ENCODE peak calls at places on chromosome 18, in four cellular contexts. N, R, V and Y are unnamed samples.

GRCh38 chr18:75874401-75875093 is 447.0 kb upstream of the SMIM21 start:
- DNase-seq in R (no peak), N (no peak), V (no peak), Y (no peak)

GRCh38 chr18:21857871-21858270 is 117.3 kb downstream of the MIB1 start:
- DNase-seq in V (no peak), N (no peak), R (no peak), Y (no peak)

GRCh38 chr18:25946540-25946939 is 143.9 kb downstream of the SS18 start:
- DNase-seq in R (no peak), N (no peak), V (no peak), Y (no peak)

GRCh38 chr18:48563027-48563426 is 24.2 kb downstream of the CTIF start:
- DNase-seq in V (no peak), N (peak), R (no peak), Y (peak)

GRCh38 chr18:47772374-47773248 is 157.8 kb downstream of the SMAD2 start:
- DNase-seq in R (peak), N (no peak), V (no peak), Y (peak)

GRCh38 chr18:35933982-35934381 is 38.5 kb upstream of the RMP24 start:
- DNase-seq in N (no peak), V (no peak), R (peak), Y (no peak)

GRCh38 chr18:77147418-77147852 is 14.9 kb upstream of the MBP start:
- DNase-seq in N (no peak), R (no peak), V (no peak), Y (peak)

GRCh38 chr18:2538844-2539243 is 32.5 kb downstream of the METTL4 start:
- DNase-seq in N (no peak), V (no peak), R (no peak), Y (no peak)

GRCh38 chr18:76496200-76496890 is 1.3 kb upstream of the ZNF516 start:
- DNase-seq in R (peak), N (peak), V (peak), Y (peak)

GRCh38 chr18:77248873-77249582 is 620 bp upstream of the GALR1 start:
- DNase-seq in N (no peak), R (no peak), V (no peak), Y (no peak)

GRCh38 chr18:22930089-22930713 is 2.9 kb upstream of the RBBP8 start:
- DNase-seq in N (peak), V (peak), R (peak), Y (peak)

GRCh38 chr18:63452273-63452672 is 24.5 kb upstream of the SERPINB5 start:
- DNase-seq in R (no peak), N (no peak), V (no peak), Y (no peak)

GRCh38 chr18:77102246-77103040 is 30.1 kb downstream of the MBP start:
- DNase-seq in V (no peak), N (peak), R (no peak), Y (peak)

GRCh38 chr18:9796933-9797549 is 88.7 kb upstream of the TXNDC2 start:
- DNase-seq in R (no peak), V (peak), N (no peak), Y (peak)

GRCh38 chr18:71194438-71194837 is 905.6 kb downstream of the SOCS6 start:
- DNase-seq in R (no peak), N (no peak), V (no peak), Y (no peak)

GRCh38 chr18:67362906-67363305 is 153.6 kb downstream of the DSEL start:
- DNase-seq in R (no peak), N (no peak), V (no peak), Y (no peak)

GRCh38 chr18:49948975-49949374 is 135.6 kb upstream of the ACAA2 start:
- DNase-seq in N (no peak), V (no peak), R (no peak), Y (no peak)

GRCh38 chr18:515838-516237 is 15.3 kb upstream of the COLEC12 start:
- DNase-seq in V (no peak), R (no peak), N (no peak), Y (peak)

GRCh38 chr18:56748698-56749268 is 97.6 kb downstream of the WDR7 start:
- DNase-seq in R (no peak), V (no peak), N (peak), Y (peak)

GRCh38 chr18:49459404-49460171 is 857 bp downstream of the DYM start:
- DNase-seq in V (no peak), R (no peak), N (no peak), Y (peak)

GRCh38 chr18:37565985-37566478 is 434 bp upstream of the CELF4 start:
- DNase-seq in R (no peak), V (no peak), N (no peak), Y (peak)

GRCh38 chr18:62964432-62964831 is 249.1 kb downstream of the PHLPP1 start:
- DNase-seq in R (no peak), V (no peak), N (no peak), Y (no peak)

GRCh38 chr18:596288-596881 is 403 bp upstream of the CLUL1 start:
- DNase-seq in N (no peak), V (no peak), R (peak), Y (peak)

GRCh38 chr18:44967599-44967998 is 286.9 kb downstream of the SETBP1 start:
- DNase-seq in V (no peak), N (no peak), R (no peak), Y (no peak)

GRCh38 chr18:64219511-64219910 is 70.6 kb upstream of the LINC00305 start:
- DNase-seq in N (no peak), V (no peak), R (no peak), Y (no peak)

GRCh38 chr18:74654637-74655036 is 57.0 kb downstream of the ZNF407 start:
- DNase-seq in R (no peak), V (no peak), N (no peak), Y (peak)

GRCh38 chr18:47901624-47902362 is 28.7 kb downstream of the SMAD2 start:
- DNase-seq in R (no peak), N (no peak), V (no peak), Y (no peak)

GRCh38 chr18:21703241-21703820 is 1.2 kb downstream of the ABHD3 start:
- DNase-seq in N (no peak), R (no peak), V (no peak), Y (no peak)

GRCh38 chr18:73841661-73842060 is 306.0 kb downstream of the FBXO15 start:
- DNase-seq in N (no peak), R (no peak), V (no peak), Y (peak)

GRCh38 chr18:68354176-68354575 is 360.7 kb downstream of the TMX3 start:
- DNase-seq in R (no peak), V (no peak), N (no peak), Y (no peak)

DNA sequence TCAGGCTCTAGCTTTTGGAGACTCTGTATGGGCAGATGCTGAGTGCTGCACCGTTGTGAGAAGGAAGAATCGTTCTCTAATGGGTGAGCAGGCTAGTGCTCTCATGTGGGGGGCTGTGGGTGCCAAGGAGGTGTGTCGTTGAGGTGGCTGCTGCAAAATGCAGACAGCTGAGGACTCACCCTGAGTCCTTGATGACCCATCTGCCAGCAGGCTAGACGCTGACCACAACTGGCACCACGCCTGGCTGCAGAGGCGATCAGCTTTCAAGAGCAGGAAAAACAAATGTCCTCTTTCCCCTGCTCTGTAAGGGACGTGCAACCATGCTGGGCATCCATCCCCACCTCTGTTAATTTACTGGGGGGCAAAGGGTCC is 48.2 kb downstream of the HAUS1 start:
- DNase-seq in N (no peak), V (no peak), R (no peak), Y (peak)
- H3K4me3 ChIP-seq in N (peak), V (no peak), R (no peak), Y (peak)

GRCh38 chr18:59659486-59660187 is 37.6 kb downstream of the CCBE1 start:
- DNase-seq in R (no peak), V (no peak), N (no peak), Y (peak)
- H3K4me3 ChIP-seq in R (no peak), V (no peak), N (peak), Y (peak)

DNA sequence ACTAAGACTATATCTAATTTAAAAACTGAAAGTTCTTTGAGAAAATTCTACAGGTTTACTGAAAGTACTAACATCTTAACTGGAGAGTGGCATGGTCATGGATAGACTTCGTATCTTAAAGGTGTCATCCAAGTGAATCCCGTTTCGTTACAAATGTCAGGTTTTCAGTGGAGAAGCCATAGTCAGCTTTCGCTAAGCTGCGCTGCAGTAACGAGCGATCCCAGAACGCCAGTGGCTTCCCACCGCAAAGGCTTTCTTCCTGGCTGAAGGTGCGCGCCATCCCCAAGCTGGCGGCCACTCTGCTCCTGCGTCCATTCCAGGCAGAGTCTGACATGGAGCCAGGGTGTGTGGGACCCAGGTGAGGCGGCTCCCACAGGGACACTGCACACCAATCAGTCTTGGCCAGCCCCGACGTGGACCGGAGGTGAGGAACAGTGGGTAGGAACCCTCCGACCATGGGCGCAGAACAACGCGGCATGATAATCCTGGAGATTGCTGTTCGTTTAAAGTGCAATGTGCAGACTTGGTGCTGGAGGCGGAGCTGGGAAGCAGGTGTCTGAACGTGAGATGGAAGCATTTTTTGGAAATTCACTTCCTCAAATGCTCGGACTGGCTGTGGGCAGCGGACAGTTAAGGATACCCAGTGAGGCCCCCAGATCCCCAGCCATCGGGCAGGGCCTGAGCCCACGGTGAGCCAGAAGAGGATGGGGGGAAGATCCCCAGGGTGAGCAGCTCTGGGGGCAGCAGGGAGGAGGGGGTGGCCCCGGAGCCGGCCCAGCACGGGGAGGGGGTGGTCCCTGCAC is 27.8 kb upstream of the KCNG2 start:
- DNase-seq in R (no peak), V (no peak), N (no peak), Y (no peak)
- H3K4me3 ChIP-seq in R (no peak), V (no peak), N (no peak), Y (no peak)

GRCh38 chr18:13220326-13220991 is 1.9 kb downstream of the LDLRAD4 start:
- DNase-seq in R (no peak), N (no peak), V (no peak), Y (no peak)
- H3K4me3 ChIP-seq in R (no peak), N (no peak), V (no peak), Y (no peak)